ENCODE peak calls at places on chromosomes 11 and 22, in eight cellular contexts. One of them, this sample, is unnamed.

GRCh38 chr11:35126000-35126878 is 12.7 kb upstream of the CD44 start:
- DNase-seq in sigmoid colon: no peak
- DNase-seq in WTC11: no peak
- DNase-seq in GM20000: peak; percentile 73
- DNase-seq in coronary artery: no peak
- DNase-seq in neural crest cell: no peak
- DNase-seq in RWPE2: no peak
- DNase-seq in ovary: no peak
- DNase-seq in this sample: peak; percentile 91

GRCh38 chr11:46463701-46464100 is 72.1 kb upstream of the CHRM4 start:
- DNase-seq in sigmoid colon: no peak
- DNase-seq in WTC11: no peak
- DNase-seq in GM20000: no peak
- DNase-seq in coronary artery: no peak
- DNase-seq in neural crest cell: no peak
- DNase-seq in RWPE2: no peak
- DNase-seq in ovary: no peak
- DNase-seq in this sample: no peak

GRCh38 chr22:20581503-20582170 is 74.2 kb downstream of the MED15 start:
- DNase-seq in sigmoid colon: no peak
- DNase-seq in WTC11: no peak
- DNase-seq in GM20000: no peak
- DNase-seq in coronary artery: no peak
- DNase-seq in neural crest cell: no peak
- DNase-seq in RWPE2: peak; percentile 55
- DNase-seq in ovary: no peak
- DNase-seq in this sample: no peak

GRCh38 chr11:1744879-1745700 is 5.3 kb downstream of the IFITM10 start:
- DNase-seq in sigmoid colon: peak; percentile 39
- DNase-seq in WTC11: no peak
- DNase-seq in GM20000: no peak
- DNase-seq in coronary artery: peak; percentile 77
- DNase-seq in neural crest cell: no peak
- DNase-seq in RWPE2: peak; percentile 24
- DNase-seq in ovary: no peak
- DNase-seq in this sample: no peak

GRCh38 chr11:27950339-27950738 is 157.6 kb downstream of the KIF18A start:
- DNase-seq in sigmoid colon: no peak
- DNase-seq in WTC11: peak; percentile 21
- DNase-seq in GM20000: no peak
- DNase-seq in coronary artery: no peak
- DNase-seq in neural crest cell: no peak
- DNase-seq in RWPE2: no peak
- DNase-seq in ovary: no peak
- DNase-seq in this sample: no peak

GRCh38 chr11:62242021-62242420 is at the start of gene SCGB1D2:
- DNase-seq in sigmoid colon: no peak
- DNase-seq in WTC11: peak; percentile 15
- DNase-seq in GM20000: no peak
- DNase-seq in coronary artery: no peak
- DNase-seq in neural crest cell: no peak
- DNase-seq in RWPE2: no peak
- DNase-seq in ovary: no peak
- DNase-seq in this sample: no peak

GRCh38 chr22:44309647-44310046 is 3.1 kb downstream of the SHISAL1 start:
- DNase-seq in sigmoid colon: peak; percentile 82
- DNase-seq in WTC11: no peak
- DNase-seq in GM20000: no peak
- DNase-seq in coronary artery: no peak
- DNase-seq in neural crest cell: no peak
- DNase-seq in RWPE2: no peak
- DNase-seq in ovary: no peak
- DNase-seq in this sample: no peak

GRCh38 chr11:927871-928270 is 2.2 kb downstream of the AP2A2 start:
- DNase-seq in sigmoid colon: no peak
- DNase-seq in WTC11: no peak
- DNase-seq in GM20000: no peak
- DNase-seq in coronary artery: no peak
- DNase-seq in neural crest cell: no peak
- DNase-seq in RWPE2: no peak
- DNase-seq in ovary: no peak
- DNase-seq in this sample: peak; percentile 51

GRCh38 chr11:108697872-108698473 is 33.1 kb downstream of the DDX10 start:
- DNase-seq in sigmoid colon: no peak
- DNase-seq in WTC11: peak; percentile 27
- DNase-seq in GM20000: peak; percentile 73
- DNase-seq in coronary artery: no peak
- DNase-seq in neural crest cell: peak; percentile 37
- DNase-seq in RWPE2: no peak
- DNase-seq in ovary: peak; percentile 49
- DNase-seq in this sample: peak; percentile 79

GRCh38 chr11:125999234-125999880 is 53.5 kb downstream of the VSIG10L2 start:
- DNase-seq in sigmoid colon: no peak
- DNase-seq in WTC11: no peak
- DNase-seq in GM20000: no peak
- DNase-seq in coronary artery: no peak
- DNase-seq in neural crest cell: no peak
- DNase-seq in RWPE2: no peak
- DNase-seq in ovary: no peak
- DNase-seq in this sample: no peak

GRCh38 chr22:23073506-23074229 is 3.3 kb downstream of the GNAZ start:
- DNase-seq in sigmoid colon: peak; percentile 53
- DNase-seq in WTC11: no peak
- DNase-seq in GM20000: no peak
- DNase-seq in coronary artery: no peak
- DNase-seq in neural crest cell: no peak
- DNase-seq in RWPE2: peak; percentile 19
- DNase-seq in ovary: no peak
- DNase-seq in this sample: no peak

GRCh38 chr11:100774132-100774531 is 87.0 kb downstream of the ARHGAP42 start:
- DNase-seq in sigmoid colon: no peak
- DNase-seq in WTC11: no peak
- DNase-seq in GM20000: no peak
- DNase-seq in coronary artery: no peak
- DNase-seq in neural crest cell: no peak
- DNase-seq in RWPE2: no peak
- DNase-seq in ovary: no peak
- DNase-seq in this sample: no peak

GRCh38 chr11:114705280-114706024 is 27.1 kb downstream of the NXPE2 start:
- DNase-seq in sigmoid colon: peak; percentile 75
- DNase-seq in WTC11: no peak
- DNase-seq in GM20000: no peak
- DNase-seq in coronary artery: no peak
- DNase-seq in neural crest cell: no peak
- DNase-seq in RWPE2: no peak
- DNase-seq in ovary: no peak
- DNase-seq in this sample: no peak

GRCh38 chr11:85756401-85757200 is 54.3 kb downstream of the SYTL2 start:
- DNase-seq in sigmoid colon: no peak
- DNase-seq in WTC11: no peak
- DNase-seq in GM20000: no peak
- DNase-seq in coronary artery: no peak
- DNase-seq in neural crest cell: no peak
- DNase-seq in RWPE2: no peak
- DNase-seq in ovary: no peak
- DNase-seq in this sample: no peak

GRCh38 chr22:21665047-21665851 is 563 bp upstream of the PPIL2 start:
- DNase-seq in sigmoid colon: no peak
- DNase-seq in WTC11: no peak
- DNase-seq in GM20000: no peak
- DNase-seq in coronary artery: no peak
- DNase-seq in neural crest cell: no peak
- DNase-seq in RWPE2: no peak
- DNase-seq in ovary: no peak
- DNase-seq in this sample: no peak

GRCh38 chr22:46051646-46052045 is 74.7 kb upstream of the WNT7B start:
- DNase-seq in sigmoid colon: peak; percentile 56
- DNase-seq in WTC11: peak; percentile 0
- DNase-seq in GM20000: no peak
- DNase-seq in coronary artery: no peak
- DNase-seq in neural crest cell: no peak
- DNase-seq in RWPE2: peak; percentile 29
- DNase-seq in ovary: no peak
- DNase-seq in this sample: no peak

DNA sequence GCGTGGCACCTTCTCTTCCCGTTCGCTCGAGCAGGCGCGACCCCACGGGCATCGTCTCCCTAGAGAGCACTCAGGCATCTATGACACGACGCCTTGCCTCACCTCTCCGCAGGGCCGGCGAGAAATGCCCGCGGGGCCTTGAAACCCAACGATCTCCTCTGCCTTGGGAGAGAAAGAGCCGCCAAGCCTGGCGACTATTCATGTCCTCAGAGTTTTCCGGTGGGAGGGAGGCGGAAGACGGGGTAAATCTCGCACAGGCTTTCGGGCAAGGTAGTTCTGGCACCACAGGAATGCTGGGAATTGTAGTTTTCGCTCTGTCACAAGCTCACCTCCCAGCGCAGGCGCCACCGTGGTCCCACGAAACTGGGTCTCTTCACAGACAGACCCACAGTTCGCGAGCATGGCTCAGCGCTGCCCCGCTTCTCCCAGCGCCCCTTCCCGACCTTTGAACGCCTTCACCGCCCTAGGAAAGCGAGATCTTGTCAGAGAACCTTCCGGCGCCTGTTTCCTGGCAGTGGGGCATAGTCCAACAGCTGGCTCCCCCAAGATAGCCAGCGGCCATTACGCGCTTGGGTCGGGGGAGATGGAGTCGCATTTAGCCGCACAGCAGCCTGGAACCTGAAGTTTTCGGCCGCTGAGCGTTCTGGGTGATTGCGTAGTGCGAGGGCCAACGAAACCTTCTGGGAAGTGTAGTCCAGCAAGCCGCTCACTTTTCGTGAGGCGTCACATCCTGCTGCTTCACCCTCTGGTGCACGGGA is at the start of gene CCDC90B:
- DNase-seq in sigmoid colon: peak; percentile 98
- DNase-seq in WTC11: peak; percentile 94
- DNase-seq in GM20000: peak; percentile 88
- DNase-seq in coronary artery: peak; percentile 97
- DNase-seq in neural crest cell: peak; percentile 82
- DNase-seq in RWPE2: peak; percentile 94
- DNase-seq in ovary: peak; percentile 95
- DNase-seq in this sample: peak; percentile 98
- TF ChIP-seq CTCF in sigmoid colon: no peak
- TF ChIP-seq CTCF in WTC11: no peak
- TF ChIP-seq CTCF in GM20000: peak; percentile 45
- TF ChIP-seq CTCF in coronary artery: no peak
- TF ChIP-seq CTCF in neural crest cell: peak; percentile 57
- TF ChIP-seq CTCF in RWPE2: peak; percentile 77
- TF ChIP-seq CTCF in ovary: no peak
- TF ChIP-seq CTCF in this sample: no peak

DNA sequence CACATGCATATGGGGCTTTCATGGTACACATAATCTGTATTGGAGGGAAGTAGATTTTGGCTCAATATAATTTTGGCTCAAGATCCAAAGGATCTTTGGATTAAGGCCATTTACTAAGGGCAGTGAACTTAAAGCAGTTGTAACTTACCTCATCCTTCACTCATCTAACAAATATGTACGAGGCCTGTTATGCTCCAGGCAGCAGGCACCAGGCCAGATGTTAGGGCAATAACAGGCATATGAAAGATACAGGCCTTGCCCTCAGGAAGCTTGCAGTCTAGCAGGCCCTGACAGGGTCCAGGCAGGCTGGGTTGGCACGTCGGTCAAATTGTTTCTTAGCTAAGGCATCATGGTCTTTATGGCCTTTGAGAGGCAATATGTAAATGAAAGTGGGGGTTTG is 44.6 kb downstream of the LIF start:
- DNase-seq in sigmoid colon: no peak
- DNase-seq in WTC11: no peak
- DNase-seq in GM20000: no peak
- DNase-seq in coronary artery: no peak
- DNase-seq in neural crest cell: no peak
- DNase-seq in RWPE2: no peak
- DNase-seq in ovary: no peak
- DNase-seq in this sample: no peak
- TF ChIP-seq CTCF in sigmoid colon: no peak
- TF ChIP-seq CTCF in WTC11: no peak
- TF ChIP-seq CTCF in GM20000: no peak
- TF ChIP-seq CTCF in coronary artery: no peak
- TF ChIP-seq CTCF in neural crest cell: no peak
- TF ChIP-seq CTCF in RWPE2: no peak
- TF ChIP-seq CTCF in ovary: no peak
- TF ChIP-seq CTCF in this sample: no peak

DNA sequence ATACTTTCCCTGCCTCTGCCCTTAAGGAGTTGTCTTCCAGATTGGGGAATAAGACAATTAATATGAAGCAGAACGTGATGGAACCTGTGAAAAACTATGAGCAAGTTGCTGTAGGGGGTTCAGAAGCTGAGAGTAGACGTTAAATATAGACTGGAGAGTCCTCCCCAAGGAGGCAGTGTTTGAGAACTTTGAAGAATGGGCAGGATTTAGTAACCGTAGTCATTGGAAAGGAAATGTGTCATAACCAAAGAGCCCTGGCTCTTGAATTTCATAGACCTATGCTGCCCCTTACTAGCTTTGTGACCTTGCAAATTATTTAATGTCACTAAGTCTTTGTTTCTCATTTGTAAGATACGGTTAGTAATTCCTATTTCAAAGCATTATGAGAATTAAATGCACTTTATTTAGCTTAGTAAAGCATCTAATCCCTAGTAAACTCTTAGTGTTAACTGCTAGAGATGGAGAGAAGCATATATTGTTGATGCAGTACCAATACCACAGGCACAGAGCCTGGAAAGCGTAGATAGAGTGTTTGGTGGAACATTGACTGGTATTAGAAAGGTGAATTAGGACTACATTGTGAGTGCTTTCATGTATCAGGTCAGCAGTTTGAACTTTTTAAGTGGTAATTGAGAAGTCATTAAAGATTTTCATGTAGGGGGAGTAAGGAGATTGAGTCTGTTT is 54.1 kb downstream of the MCAM start:
- DNase-seq in sigmoid colon: no peak
- DNase-seq in WTC11: no peak
- DNase-seq in GM20000: peak; percentile 39
- DNase-seq in coronary artery: no peak
- DNase-seq in neural crest cell: no peak
- DNase-seq in RWPE2: no peak
- DNase-seq in ovary: no peak
- DNase-seq in this sample: peak; percentile 70
- TF ChIP-seq CTCF in sigmoid colon: no peak
- TF ChIP-seq CTCF in WTC11: no peak
- TF ChIP-seq CTCF in GM20000: no peak
- TF ChIP-seq CTCF in coronary artery: no peak
- TF ChIP-seq CTCF in neural crest cell: no peak
- TF ChIP-seq CTCF in RWPE2: peak; percentile 25
- TF ChIP-seq CTCF in ovary: no peak
- TF ChIP-seq CTCF in this sample: no peak

GRCh38 chr11:33719587-33719986 is 16.6 kb downstream of the CD59 start:
- DNase-seq in sigmoid colon: no peak
- DNase-seq in WTC11: no peak
- DNase-seq in GM20000: no peak
- DNase-seq in coronary artery: no peak
- DNase-seq in neural crest cell: no peak
- DNase-seq in RWPE2: no peak
- DNase-seq in ovary: no peak
- DNase-seq in this sample: no peak
- TF ChIP-seq CTCF in sigmoid colon: no peak
- TF ChIP-seq CTCF in WTC11: no peak
- TF ChIP-seq CTCF in GM20000: no peak
- TF ChIP-seq CTCF in coronary artery: no peak
- TF ChIP-seq CTCF in neural crest cell: no peak
- TF ChIP-seq CTCF in RWPE2: no peak
- TF ChIP-seq CTCF in ovary: no peak
- TF ChIP-seq CTCF in this sample: no peak